ENCODE peak calls at places on chromosomes 7 and 10, in ten cellular contexts. One of them, this sample, is unnamed. For H3K4me1, the result is how much of the 10 kb centered on the place peaks cover.

GRCh38 chr7:46932656-46933424 is 649.1 kb downstream of the TNS3 start:
- DNase-seq in upper lobe of left lung: no peak
- DNase-seq in IMR-90: peak
- DNase-seq in psoas muscle: no peak
- DNase-seq in left lung: no peak
- DNase-seq in stomach: no peak
- DNase-seq in spleen: no peak
- DNase-seq in PC-9: peak
- DNase-seq in heart right ventricle: no peak
- DNase-seq in vagina: no peak
- DNase-seq in this sample: peak

GRCh38 chr7:117907058-117907633 is 33.9 kb upstream of the CTTNBP2 start:
- DNase-seq in upper lobe of left lung: no peak
- DNase-seq in IMR-90: no peak
- DNase-seq in psoas muscle: no peak
- DNase-seq in left lung: no peak
- DNase-seq in stomach: no peak
- DNase-seq in spleen: no peak
- DNase-seq in PC-9: no peak
- DNase-seq in heart right ventricle: no peak
- DNase-seq in vagina: no peak
- DNase-seq in this sample: no peak

GRCh38 chr10:27658788-27659187 is 86.8 kb downstream of the MKX start:
- DNase-seq in upper lobe of left lung: no peak
- DNase-seq in IMR-90: peak
- DNase-seq in psoas muscle: no peak
- DNase-seq in left lung: no peak
- DNase-seq in stomach: no peak
- DNase-seq in spleen: no peak
- DNase-seq in PC-9: no peak
- DNase-seq in heart right ventricle: no peak
- DNase-seq in vagina: no peak
- DNase-seq in this sample: peak

GRCh38 chr10:1362589-1363465 is 306.6 kb downstream of the WDR37 start:
- DNase-seq in upper lobe of left lung: peak
- DNase-seq in IMR-90: no peak
- DNase-seq in psoas muscle: no peak
- DNase-seq in left lung: no peak
- DNase-seq in stomach: no peak
- DNase-seq in spleen: no peak
- DNase-seq in PC-9: no peak
- DNase-seq in heart right ventricle: no peak
- DNase-seq in vagina: peak
- DNase-seq in this sample: no peak

GRCh38 chr10:68231106-68231901 is 609 bp downstream of the ATOH7 start:
- DNase-seq in upper lobe of left lung: peak
- DNase-seq in IMR-90: peak
- DNase-seq in psoas muscle: peak
- DNase-seq in left lung: peak
- DNase-seq in stomach: peak
- DNase-seq in spleen: peak
- DNase-seq in PC-9: peak
- DNase-seq in heart right ventricle: peak
- DNase-seq in vagina: no peak
- DNase-seq in this sample: no peak

GRCh38 chr7:21999896-22000295 is 54.2 kb upstream of the CDCA7L start:
- DNase-seq in upper lobe of left lung: no peak
- DNase-seq in IMR-90: peak
- DNase-seq in psoas muscle: no peak
- DNase-seq in left lung: no peak
- DNase-seq in stomach: no peak
- DNase-seq in spleen: no peak
- DNase-seq in PC-9: no peak
- DNase-seq in heart right ventricle: no peak
- DNase-seq in vagina: no peak
- DNase-seq in this sample: no peak

GRCh38 chr7:33183504-33183903 is 54.1 kb downstream of the BBS9 start:
- DNase-seq in upper lobe of left lung: no peak
- DNase-seq in IMR-90: no peak
- DNase-seq in psoas muscle: no peak
- DNase-seq in left lung: no peak
- DNase-seq in stomach: no peak
- DNase-seq in spleen: no peak
- DNase-seq in PC-9: no peak
- DNase-seq in heart right ventricle: no peak
- DNase-seq in vagina: no peak
- DNase-seq in this sample: no peak

GRCh38 chr10:88830643-88831277 is 20.9 kb downstream of the ANKRD22 start:
- DNase-seq in upper lobe of left lung: no peak
- DNase-seq in IMR-90: no peak
- DNase-seq in psoas muscle: no peak
- DNase-seq in left lung: no peak
- DNase-seq in stomach: no peak
- DNase-seq in spleen: no peak
- DNase-seq in PC-9: no peak
- DNase-seq in heart right ventricle: no peak
- DNase-seq in vagina: no peak
- DNase-seq in this sample: no peak

GRCh38 chr7:124101173-124101768 is 68.4 kb upstream of the TMEM229A start:
- DNase-seq in upper lobe of left lung: no peak
- DNase-seq in IMR-90: peak
- DNase-seq in psoas muscle: no peak
- DNase-seq in left lung: no peak
- DNase-seq in stomach: peak
- DNase-seq in spleen: no peak
- DNase-seq in PC-9: no peak
- DNase-seq in heart right ventricle: no peak
- DNase-seq in vagina: no peak
- DNase-seq in this sample: no peak

GRCh38 chr7:12174931-12175330 is 36.2 kb upstream of the TMEM106B start:
- DNase-seq in upper lobe of left lung: no peak
- DNase-seq in IMR-90: no peak
- DNase-seq in psoas muscle: no peak
- DNase-seq in left lung: no peak
- DNase-seq in stomach: no peak
- DNase-seq in spleen: no peak
- DNase-seq in PC-9: no peak
- DNase-seq in heart right ventricle: no peak
- DNase-seq in vagina: no peak
- DNase-seq in this sample: peak

GRCh38 chr10:125562737-125563136 is 120.2 kb downstream of the TEX36 start:
- DNase-seq in upper lobe of left lung: no peak
- DNase-seq in IMR-90: no peak
- DNase-seq in psoas muscle: no peak
- DNase-seq in left lung: no peak
- DNase-seq in stomach: no peak
- DNase-seq in spleen: no peak
- DNase-seq in PC-9: no peak
- DNase-seq in heart right ventricle: no peak
- DNase-seq in vagina: no peak
- DNase-seq in this sample: no peak
- TF ChIP-seq CTCF in upper lobe of left lung: no peak
- TF ChIP-seq CTCF in IMR-90: no peak
- TF ChIP-seq CTCF in psoas muscle: no peak
- TF ChIP-seq CTCF in left lung: no peak
- TF ChIP-seq CTCF in stomach: no peak
- TF ChIP-seq CTCF in spleen: no peak
- TF ChIP-seq CTCF in PC-9: no peak
- TF ChIP-seq CTCF in heart right ventricle: no peak
- TF ChIP-seq CTCF in vagina: no peak
- TF ChIP-seq CTCF in this sample: peak

GRCh38 chr10:124732931-124733536 is 11.1 kb downstream of the FAM53B start:
- DNase-seq in upper lobe of left lung: peak
- DNase-seq in IMR-90: peak
- DNase-seq in psoas muscle: peak
- DNase-seq in left lung: peak
- DNase-seq in stomach: no peak
- DNase-seq in spleen: peak
- DNase-seq in PC-9: no peak
- DNase-seq in heart right ventricle: peak
- DNase-seq in vagina: no peak
- DNase-seq in this sample: peak
- H3K4me1 ChIP-seq in upper lobe of left lung: half or more
- H3K4me1 ChIP-seq in IMR-90: under half
- H3K4me1 ChIP-seq in psoas muscle: half or more
- H3K4me1 ChIP-seq in left lung: under half
- H3K4me1 ChIP-seq in stomach: half or more
- H3K4me1 ChIP-seq in spleen: half or more
- H3K4me1 ChIP-seq in PC-9: under half
- H3K4me1 ChIP-seq in heart right ventricle: half or more
- H3K4me1 ChIP-seq in vagina: half or more
- H3K4me1 ChIP-seq in this sample: under half

GRCh38 chr10:133260895-133261725 is 15.6 kb downstream of the ADAM8 start:
- DNase-seq in upper lobe of left lung: peak
- DNase-seq in IMR-90: no peak
- DNase-seq in psoas muscle: peak
- DNase-seq in left lung: peak
- DNase-seq in stomach: peak
- DNase-seq in spleen: peak
- DNase-seq in PC-9: no peak
- DNase-seq in heart right ventricle: peak
- DNase-seq in vagina: no peak
- DNase-seq in this sample: no peak

GRCh38 chr10:133259603-133259992 is 17.1 kb downstream of the ADAM8 start:
- DNase-seq in upper lobe of left lung: peak
- DNase-seq in IMR-90: no peak
- DNase-seq in psoas muscle: no peak
- DNase-seq in left lung: no peak
- DNase-seq in stomach: no peak
- DNase-seq in spleen: no peak
- DNase-seq in PC-9: no peak
- DNase-seq in heart right ventricle: no peak
- DNase-seq in vagina: no peak
- DNase-seq in this sample: no peak

GRCh38 chr10:133258818-133259602 is 17.7 kb downstream of the ADAM8 start:
- DNase-seq in upper lobe of left lung: peak
- DNase-seq in IMR-90: peak
- DNase-seq in psoas muscle: peak
- DNase-seq in left lung: peak
- DNase-seq in stomach: peak
- DNase-seq in spleen: peak
- DNase-seq in PC-9: peak
- DNase-seq in heart right ventricle: peak
- DNase-seq in vagina: no peak
- DNase-seq in this sample: peak

GRCh38 chr10:133257489-133258065 is 19.1 kb downstream of the ADAM8 start:
- DNase-seq in upper lobe of left lung: peak
- DNase-seq in IMR-90: no peak
- DNase-seq in psoas muscle: peak
- DNase-seq in left lung: peak
- DNase-seq in stomach: peak
- DNase-seq in spleen: peak
- DNase-seq in PC-9: no peak
- DNase-seq in heart right ventricle: peak
- DNase-seq in vagina: no peak
- DNase-seq in this sample: peak

GRCh38 chr10:133258066-133258817 is 18.4 kb downstream of the ADAM8 start:
- DNase-seq in upper lobe of left lung: peak
- DNase-seq in IMR-90: no peak
- DNase-seq in psoas muscle: no peak
- DNase-seq in left lung: peak
- DNase-seq in stomach: peak
- DNase-seq in spleen: peak
- DNase-seq in PC-9: peak
- DNase-seq in heart right ventricle: no peak
- DNase-seq in vagina: no peak
- DNase-seq in this sample: peak
- H3K27ac ChIP-seq in upper lobe of left lung: peak
- H3K27ac ChIP-seq in IMR-90: no peak
- H3K27ac ChIP-seq in psoas muscle: peak
- H3K27ac ChIP-seq in left lung: peak
- H3K27ac ChIP-seq in stomach: peak
- H3K27ac ChIP-seq in spleen: peak
- H3K27ac ChIP-seq in PC-9: peak
- H3K27ac ChIP-seq in heart right ventricle: peak
- H3K27ac ChIP-seq in vagina: peak
- H3K27ac ChIP-seq in this sample: peak

GRCh38 chr7:142334236-142334635 is 76.4 kb upstream of the PRSS58 start:
- DNase-seq in upper lobe of left lung: no peak
- DNase-seq in IMR-90: no peak
- DNase-seq in psoas muscle: no peak
- DNase-seq in left lung: no peak
- DNase-seq in stomach: no peak
- DNase-seq in spleen: no peak
- DNase-seq in PC-9: no peak
- DNase-seq in heart right ventricle: no peak
- DNase-seq in vagina: no peak
- DNase-seq in this sample: no peak

GRCh38 chr7:142337406-142338001 is 79.6 kb upstream of the PRSS58 start:
- DNase-seq in upper lobe of left lung: no peak
- DNase-seq in IMR-90: no peak
- DNase-seq in psoas muscle: no peak
- DNase-seq in left lung: no peak
- DNase-seq in stomach: no peak
- DNase-seq in spleen: no peak
- DNase-seq in PC-9: no peak
- DNase-seq in heart right ventricle: no peak
- DNase-seq in vagina: no peak
- DNase-seq in this sample: no peak

GRCh38 chr7:142334806-142335205 is 76.9 kb upstream of the PRSS58 start:
- DNase-seq in upper lobe of left lung: no peak
- DNase-seq in IMR-90: no peak
- DNase-seq in psoas muscle: no peak
- DNase-seq in left lung: no peak
- DNase-seq in stomach: no peak
- DNase-seq in spleen: no peak
- DNase-seq in PC-9: no peak
- DNase-seq in heart right ventricle: no peak
- DNase-seq in vagina: no peak
- DNase-seq in this sample: no peak

DNA sequence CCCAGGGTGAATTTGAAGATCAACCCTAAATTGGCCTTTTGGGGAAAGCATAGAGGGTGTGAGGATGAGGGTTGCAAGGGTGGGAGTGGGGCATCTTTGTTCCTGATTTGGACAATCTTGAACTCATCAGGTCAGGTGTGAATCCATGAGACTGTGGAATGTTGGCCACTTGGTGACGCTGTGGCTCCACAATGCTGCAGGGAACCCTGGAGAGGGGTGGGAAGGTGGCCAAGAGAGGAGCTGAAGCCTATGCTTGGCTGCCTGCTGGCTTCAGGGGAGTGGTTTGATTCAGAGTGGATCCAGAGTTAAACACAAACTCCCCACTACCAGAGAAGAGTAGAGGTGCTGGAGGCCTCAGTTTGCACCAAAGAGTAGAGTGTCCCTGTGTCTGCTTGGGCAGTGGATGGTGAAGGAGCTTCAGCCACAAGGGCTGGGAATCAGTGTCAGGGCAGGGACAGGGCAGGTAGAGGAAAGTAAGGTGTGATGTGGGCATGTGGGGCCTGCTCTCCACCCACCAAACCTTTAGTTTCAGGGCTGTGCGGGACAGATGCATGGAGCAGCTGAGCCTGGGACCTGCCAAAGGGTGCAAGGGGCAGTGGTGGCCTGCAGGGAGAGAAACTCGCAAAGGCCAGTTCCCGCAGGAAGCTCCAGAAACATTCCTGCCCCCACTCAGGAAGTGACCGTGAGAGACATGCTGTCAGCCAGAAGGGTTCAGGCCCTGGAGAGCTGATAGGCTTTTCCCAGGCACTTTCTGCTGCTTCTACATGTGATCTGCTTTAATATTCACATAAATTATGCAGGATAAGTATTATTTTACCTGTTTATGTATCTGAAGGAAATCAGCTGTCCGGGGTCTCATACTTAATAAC is 81.0 kb upstream of the PRSS58 start:
- DNase-seq in upper lobe of left lung: no peak
- DNase-seq in IMR-90: peak
- DNase-seq in psoas muscle: no peak
- DNase-seq in left lung: no peak
- DNase-seq in stomach: no peak
- DNase-seq in spleen: no peak
- DNase-seq in PC-9: peak
- DNase-seq in heart right ventricle: peak
- DNase-seq in vagina: no peak
- DNase-seq in this sample: peak
- TF ChIP-seq CTCF in upper lobe of left lung: no peak
- TF ChIP-seq CTCF in IMR-90: peak
- TF ChIP-seq CTCF in psoas muscle: peak
- TF ChIP-seq CTCF in left lung: no peak
- TF ChIP-seq CTCF in stomach: no peak
- TF ChIP-seq CTCF in spleen: no peak
- TF ChIP-seq CTCF in PC-9: peak
- TF ChIP-seq CTCF in heart right ventricle: peak
- TF ChIP-seq CTCF in vagina: no peak
- TF ChIP-seq CTCF in this sample: peak